ENCODE peak calls at places on chromosomes 6 and 20, in eight cellular contexts. Y, A, I, F, T, Z, U and V are unnamed samples.

GRCh38 chr20:61292391-61292790 is 40.3 kb downstream of the CDH4 start:
- DNase-seq in Y (no peak), A (no peak), I (no peak), F (no peak), T (no peak), Z (no peak), U (no peak), V (no peak)

GRCh38 chr6:3151705-3152104 is 5.6 kb downstream of the TUBB2A start:
- DNase-seq in Y (no peak), A (no peak), I (no peak), F (no peak), T (no peak), Z (no peak), U (no peak), V (no peak)

GRCh38 chr20:4820833-4821518 is 99.3 kb downstream of the PRND start:
- DNase-seq in Y (no peak), A (no peak), I (no peak), F (no peak), T (peak), Z (no peak), U (no peak), V (no peak)

GRCh38 chr6:154732538-154732823 is 735 bp upstream of the SCAF8 start:
- DNase-seq in Y (no peak), A (no peak), I (no peak), F (no peak), T (no peak), Z (no peak), U (no peak), V (no peak)

GRCh38 chr6:106765496-106765895 is 136.1 kb downstream of the QRSL1 start:
- DNase-seq in Y (no peak), A (no peak), I (no peak), F (no peak), T (no peak), Z (no peak), U (no peak), V (no peak)

GRCh38 chr20:14712302-14712739 is 374.9 kb upstream of the FLRT3 start:
- DNase-seq in Y (no peak), A (peak), I (no peak), F (no peak), T (no peak), Z (no peak), U (no peak), V (no peak)

GRCh38 chr20:8489094-8489883 is 357.2 kb downstream of the PLCB1 start:
- DNase-seq in Y (no peak), A (no peak), I (no peak), F (peak), T (no peak), Z (no peak), U (no peak), V (no peak)

GRCh38 chr6:31728767-31729514 is at the start of gene DDAH2:
- DNase-seq in Y (no peak), A (no peak), I (no peak), F (no peak), T (no peak), Z (no peak), U (peak), V (no peak)

GRCh38 chr6:56046576-56046975 is 171.2 kb upstream of the BMP5 start:
- DNase-seq in Y (no peak), A (no peak), I (no peak), F (no peak), T (peak), Z (peak), U (peak), V (peak)

GRCh38 chr20:62921119-62921687 is 5.1 kb downstream of the DIDO1 start:
- DNase-seq in Y (no peak), A (peak), I (peak), F (peak), T (no peak), Z (peak), U (peak), V (no peak)

GRCh38 chr20:23111944-23112342 is 25.8 kb upstream of the CD93 start:
- DNase-seq in Y (no peak), A (no peak), I (no peak), F (no peak), T (no peak), Z (no peak), U (no peak), V (no peak)

GRCh38 chr6:123841067-123841896 is 37.6 kb downstream of the NKAIN2 start:
- DNase-seq in Y (no peak), A (no peak), I (no peak), F (no peak), T (no peak), Z (no peak), U (no peak), V (no peak)

GRCh38 chr20:50085481-50086365 is 27.2 kb downstream of the UBE2V1 start:
- DNase-seq in Y (peak), A (peak), I (peak), F (peak), T (no peak), Z (no peak), U (peak), V (peak)

GRCh38 chr20:18058661-18059467 is 1.1 kb upstream of the OVOL2 start:
- DNase-seq in Y (no peak), A (peak), I (peak), F (no peak), T (no peak), Z (peak), U (peak), V (no peak)

GRCh38 chr6:159959165-159959975 is 9.5 kb upstream of the IGF2R start:
- DNase-seq in Y (no peak), A (no peak), I (no peak), F (no peak), T (no peak), Z (no peak), U (no peak), V (peak)

GRCh38 chr6:140064371-140064770 is 689.9 kb upstream of the CITED2 start:
- DNase-seq in Y (no peak), A (no peak), I (no peak), F (no peak), T (no peak), Z (no peak), U (no peak), V (no peak)

GRCh38 chr6:12174878-12175277 is 115.3 kb upstream of the EDN1 start:
- DNase-seq in Y (no peak), A (no peak), I (no peak), F (no peak), T (no peak), Z (no peak), U (no peak), V (no peak)

GRCh38 chr6:145699462-145699861 is 35.9 kb downstream of the EPM2A start:
- DNase-seq in Y (no peak), A (no peak), I (no peak), F (no peak), T (no peak), Z (no peak), U (no peak), V (no peak)

GRCh38 chr6:122780114-122780513 is 598 bp downstream of the FABP7 start:
- DNase-seq in Y (no peak), A (no peak), I (no peak), F (no peak), T (no peak), Z (no peak), U (no peak), V (no peak)

GRCh38 chr6:161439093-161439492 is 165.2 kb upstream of the AGPAT4 start:
- DNase-seq in Y (peak), A (no peak), I (peak), F (no peak), T (peak), Z (no peak), U (no peak), V (no peak)

GRCh38 chr20:56217820-56218219 is 30.7 kb upstream of the MC3R start:
- DNase-seq in Y (no peak), A (no peak), I (no peak), F (no peak), T (no peak), Z (no peak), U (no peak), V (no peak)

GRCh38 chr20:58374906-58375760 is 13.9 kb upstream of the VAPB start:
- DNase-seq in Y (no peak), A (no peak), I (no peak), F (no peak), T (no peak), Z (no peak), U (no peak), V (no peak)

GRCh38 chr20:57399587-57400261 is 8.5 kb downstream of the RBM38 start:
- DNase-seq in Y (no peak), A (no peak), I (no peak), F (no peak), T (peak), Z (peak), U (peak), V (no peak)

GRCh38 chr6:150624199-150624598 is 24.5 kb downstream of the PLEKHG1 start:
- DNase-seq in Y (no peak), A (no peak), I (no peak), F (no peak), T (no peak), Z (no peak), U (no peak), V (no peak)
- H3K27ac ChIP-seq in Y (no peak), A (no peak), I (no peak), F (no peak), T (no peak), Z (no peak), U (no peak), V (no peak)

GRCh38 chr6:15389759-15390723 is 144.2 kb downstream of the JARID2 start:
- DNase-seq in Y (no peak), A (no peak), I (peak), F (peak), T (no peak), Z (no peak), U (no peak), V (no peak)
- TF ChIP-seq POLR2AphosphoS5 in Y (no peak), A (no peak), I (no peak), F (no peak), T (no peak), Z (no peak), U (no peak), V (no peak)

DNA sequence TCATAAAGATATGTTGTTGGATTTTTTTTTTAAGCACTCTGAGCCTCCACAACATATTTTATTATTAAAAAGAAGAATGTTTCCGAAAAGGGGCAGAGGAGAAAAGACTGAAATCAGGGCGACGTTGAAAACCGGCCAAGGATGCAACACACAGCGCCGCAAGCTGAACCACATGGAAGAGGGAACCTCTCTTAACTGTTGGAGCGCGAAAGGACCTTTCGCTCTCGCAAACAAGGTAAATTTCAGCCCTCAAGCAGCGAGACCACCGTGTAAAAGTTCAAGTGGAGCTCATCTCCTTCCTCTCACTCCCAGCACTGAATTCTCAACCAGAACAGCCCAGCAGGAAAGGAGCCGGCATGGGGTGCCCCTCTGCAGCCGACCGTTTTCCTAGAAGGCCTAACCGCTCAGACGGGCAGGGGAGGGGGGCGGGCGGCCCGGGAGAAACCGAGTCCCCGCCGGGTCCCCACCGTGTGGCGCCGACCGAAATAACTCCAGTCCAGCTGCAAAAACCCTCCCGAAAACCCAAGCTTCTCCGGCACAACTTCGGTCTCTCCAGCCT is 619 bp downstream of the GPR63 start:
- DNase-seq in Y (no peak), A (peak), I (no peak), F (no peak), T (no peak), Z (no peak), U (no peak), V (peak)
- H3K27ac ChIP-seq in Y (no peak), A (peak), I (peak), F (no peak), T (peak), Z (no peak), U (peak), V (peak)

GRCh38 chr20:46219190-46219589 is 89.1 kb downstream of the CDH22 start:
- DNase-seq in Y (no peak), A (no peak), I (no peak), F (no peak), T (no peak), Z (no peak), U (no peak), V (no peak)
- TF ChIP-seq POLR2AphosphoS5 in Y (no peak), A (no peak), I (no peak), F (no peak), T (no peak), Z (no peak), U (no peak), V (no peak)

GRCh38 chr6:151388997-151389639 is 2.2 kb downstream of the ZBTB2 start:
- DNase-seq in Y (no peak), A (no peak), I (no peak), F (no peak), T (no peak), Z (no peak), U (no peak), V (no peak)
- H3K27ac ChIP-seq in Y (peak), A (peak), I (peak), F (peak), T (peak), Z (peak), U (peak), V (peak)